ENCODE peak calls at places on chromosomes 13 and 19, in eight cellular contexts. One of them, this sample, is unnamed.

GRCh38 chr13:113468461-113469147 is 15.3 kb upstream of the ADPRHL1 start:
- DNase-seq in right lobe of liver: no peak
- DNase-seq in PC-9: no peak
- DNase-seq in psoas muscle: no peak
- DNase-seq in endodermal cell: no peak
- DNase-seq in esophagus squamous epithelium: no peak
- DNase-seq in PC-3: no peak
- DNase-seq in breast epithelium: no peak
- DNase-seq in this sample: no peak

GRCh38 chr19:6911523-6911922 is 24.1 kb downstream of the ADGRE1 start:
- DNase-seq in right lobe of liver: no peak
- DNase-seq in PC-9: no peak
- DNase-seq in psoas muscle: no peak
- DNase-seq in endodermal cell: no peak
- DNase-seq in esophagus squamous epithelium: no peak
- DNase-seq in PC-3: no peak
- DNase-seq in breast epithelium: no peak
- DNase-seq in this sample: no peak

GRCh38 chr13:49810825-49811526 is 18.5 kb upstream of the KPNA3 start:
- DNase-seq in right lobe of liver: no peak
- DNase-seq in PC-9: no peak
- DNase-seq in psoas muscle: no peak
- DNase-seq in endodermal cell: no peak
- DNase-seq in esophagus squamous epithelium: no peak
- DNase-seq in PC-3: peak; percentile 36
- DNase-seq in breast epithelium: no peak
- DNase-seq in this sample: no peak

GRCh38 chr19:38975214-38975860 is at the start of gene FBXO17:
- DNase-seq in right lobe of liver: peak; percentile 78
- DNase-seq in PC-9: peak; percentile 54
- DNase-seq in psoas muscle: peak; percentile 65
- DNase-seq in endodermal cell: peak; percentile 85
- DNase-seq in esophagus squamous epithelium: no peak
- DNase-seq in PC-3: no peak
- DNase-seq in breast epithelium: no peak
- DNase-seq in this sample: peak; percentile 43

GRCh38 chr19:39546599-39546998 is 6.6 kb upstream of the EID2 start:
- DNase-seq in right lobe of liver: no peak
- DNase-seq in PC-9: no peak
- DNase-seq in psoas muscle: no peak
- DNase-seq in endodermal cell: no peak
- DNase-seq in esophagus squamous epithelium: no peak
- DNase-seq in PC-3: peak; percentile 14
- DNase-seq in breast epithelium: no peak
- DNase-seq in this sample: no peak

GRCh38 chr19:48524221-48524620 is 12.6 kb upstream of the LMTK3 start:
- DNase-seq in right lobe of liver: no peak
- DNase-seq in PC-9: no peak
- DNase-seq in psoas muscle: no peak
- DNase-seq in endodermal cell: no peak
- DNase-seq in esophagus squamous epithelium: no peak
- DNase-seq in PC-3: no peak
- DNase-seq in breast epithelium: no peak
- DNase-seq in this sample: no peak

GRCh38 chr13:41597348-41598041 is 140.1 kb downstream of the RGCC start:
- DNase-seq in right lobe of liver: no peak
- DNase-seq in PC-9: no peak
- DNase-seq in psoas muscle: no peak
- DNase-seq in endodermal cell: no peak
- DNase-seq in esophagus squamous epithelium: no peak
- DNase-seq in PC-3: no peak
- DNase-seq in breast epithelium: no peak
- DNase-seq in this sample: no peak

GRCh38 chr19:56547535-56547934 is 8.8 kb downstream of the ZFP28 start:
- DNase-seq in right lobe of liver: no peak
- DNase-seq in PC-9: no peak
- DNase-seq in psoas muscle: no peak
- DNase-seq in endodermal cell: peak; percentile 65
- DNase-seq in esophagus squamous epithelium: no peak
- DNase-seq in PC-3: no peak
- DNase-seq in breast epithelium: no peak
- DNase-seq in this sample: no peak

GRCh38 chr13:47033216-47033615 is 136.4 kb upstream of the HTR2A start:
- DNase-seq in right lobe of liver: no peak
- DNase-seq in PC-9: no peak
- DNase-seq in psoas muscle: no peak
- DNase-seq in endodermal cell: peak; percentile 50
- DNase-seq in esophagus squamous epithelium: no peak
- DNase-seq in PC-3: peak; percentile 57
- DNase-seq in breast epithelium: no peak
- DNase-seq in this sample: no peak

GRCh38 chr13:99527346-99527745 is 26.1 kb downstream of the TM9SF2 start:
- DNase-seq in right lobe of liver: no peak
- DNase-seq in PC-9: no peak
- DNase-seq in psoas muscle: no peak
- DNase-seq in endodermal cell: no peak
- DNase-seq in esophagus squamous epithelium: no peak
- DNase-seq in PC-3: no peak
- DNase-seq in breast epithelium: no peak
- DNase-seq in this sample: no peak

GRCh38 chr13:44052843-44053607 is 173.3 kb downstream of the LACC1 start:
- DNase-seq in right lobe of liver: no peak
- DNase-seq in PC-9: no peak
- DNase-seq in psoas muscle: no peak
- DNase-seq in endodermal cell: peak; percentile 76
- DNase-seq in esophagus squamous epithelium: no peak
- DNase-seq in PC-3: no peak
- DNase-seq in breast epithelium: peak; percentile 20
- DNase-seq in this sample: no peak

GRCh38 chr13:63184693-63185092 is 1769.0 kb upstream of the PCDH20 start:
- DNase-seq in right lobe of liver: no peak
- DNase-seq in PC-9: peak; percentile 60
- DNase-seq in psoas muscle: no peak
- DNase-seq in endodermal cell: peak; percentile 88
- DNase-seq in esophagus squamous epithelium: no peak
- DNase-seq in PC-3: peak; percentile 68
- DNase-seq in breast epithelium: no peak
- DNase-seq in this sample: no peak

GRCh38 chr19:41705393-41706174 is 2.8 kb upstream of the CEACAM5 start:
- DNase-seq in right lobe of liver: peak; percentile 54
- DNase-seq in PC-9: peak; percentile 46
- DNase-seq in psoas muscle: no peak
- DNase-seq in endodermal cell: peak; percentile 91
- DNase-seq in esophagus squamous epithelium: no peak
- DNase-seq in PC-3: peak; percentile 56
- DNase-seq in breast epithelium: no peak
- DNase-seq in this sample: peak; percentile 60

GRCh38 chr13:99214691-99215090 is 14.0 kb downstream of the UBAC2 start:
- DNase-seq in right lobe of liver: no peak
- DNase-seq in PC-9: no peak
- DNase-seq in psoas muscle: no peak
- DNase-seq in endodermal cell: no peak
- DNase-seq in esophagus squamous epithelium: no peak
- DNase-seq in PC-3: no peak
- DNase-seq in breast epithelium: no peak
- DNase-seq in this sample: no peak

GRCh38 chr19:3707868-3708206 is 347 bp upstream of the TJP3 start:
- DNase-seq in right lobe of liver: no peak
- DNase-seq in PC-9: no peak
- DNase-seq in psoas muscle: no peak
- DNase-seq in endodermal cell: no peak
- DNase-seq in esophagus squamous epithelium: no peak
- DNase-seq in PC-3: no peak
- DNase-seq in breast epithelium: no peak
- DNase-seq in this sample: no peak

GRCh38 chr19:48646192-48646911 is 365 bp upstream of the CA11 start:
- DNase-seq in right lobe of liver: peak; percentile 85
- DNase-seq in PC-9: peak; percentile 90
- DNase-seq in psoas muscle: peak; percentile 93
- DNase-seq in endodermal cell: peak; percentile 98
- DNase-seq in esophagus squamous epithelium: no peak
- DNase-seq in PC-3: peak; percentile 81
- DNase-seq in breast epithelium: peak; percentile 84
- DNase-seq in this sample: peak; percentile 93

DNA sequence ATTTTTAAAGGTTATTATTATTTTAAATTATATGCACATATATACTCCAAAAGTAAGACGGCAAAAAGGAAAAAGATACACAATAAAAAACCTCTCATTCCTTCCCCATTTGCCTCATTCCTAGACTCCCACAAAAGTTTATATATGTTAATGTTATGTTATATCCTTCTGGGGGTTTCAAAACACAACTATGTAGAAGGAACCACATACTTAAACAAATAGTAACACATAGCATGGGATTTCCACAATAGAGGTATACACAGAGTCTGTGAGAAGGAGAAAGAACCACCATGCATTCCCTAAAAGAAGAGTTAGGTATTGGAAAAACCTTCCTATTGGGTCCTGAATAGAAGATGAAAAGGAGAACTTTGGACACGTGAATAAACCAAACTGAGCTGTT is 9.1 kb downstream of the PDS5B start:
- DNase-seq in right lobe of liver: no peak
- DNase-seq in PC-9: no peak
- DNase-seq in psoas muscle: no peak
- DNase-seq in endodermal cell: no peak
- DNase-seq in esophagus squamous epithelium: no peak
- DNase-seq in PC-3: no peak
- DNase-seq in breast epithelium: no peak
- DNase-seq in this sample: no peak
- TF ChIP-seq CTCF in right lobe of liver: no peak
- TF ChIP-seq CTCF in PC-9: no peak
- TF ChIP-seq CTCF in psoas muscle: no peak
- TF ChIP-seq CTCF in endodermal cell: no peak
- TF ChIP-seq CTCF in esophagus squamous epithelium: no peak
- TF ChIP-seq CTCF in PC-3: no peak
- TF ChIP-seq CTCF in breast epithelium: no peak
- TF ChIP-seq CTCF in this sample: no peak

GRCh38 chr13:33634526-33635111 is 183.3 kb upstream of the RFC3 start:
- DNase-seq in right lobe of liver: no peak
- DNase-seq in PC-9: no peak
- DNase-seq in psoas muscle: peak; percentile 45
- DNase-seq in endodermal cell: no peak
- DNase-seq in esophagus squamous epithelium: no peak
- DNase-seq in PC-3: no peak
- DNase-seq in breast epithelium: no peak
- DNase-seq in this sample: no peak

GRCh38 chr13:33636955-33637670 is 180.8 kb upstream of the RFC3 start:
- DNase-seq in right lobe of liver: no peak
- DNase-seq in PC-9: no peak
- DNase-seq in psoas muscle: no peak
- DNase-seq in endodermal cell: no peak
- DNase-seq in esophagus squamous epithelium: no peak
- DNase-seq in PC-3: peak; percentile 31
- DNase-seq in breast epithelium: no peak
- DNase-seq in this sample: no peak

GRCh38 chr13:33637978-33638743 is 179.8 kb upstream of the RFC3 start:
- DNase-seq in right lobe of liver: no peak
- DNase-seq in PC-9: no peak
- DNase-seq in psoas muscle: no peak
- DNase-seq in endodermal cell: no peak
- DNase-seq in esophagus squamous epithelium: no peak
- DNase-seq in PC-3: peak; percentile 53
- DNase-seq in breast epithelium: no peak
- DNase-seq in this sample: no peak

GRCh38 chr13:33629610-33630009 is 188.3 kb upstream of the RFC3 start:
- DNase-seq in right lobe of liver: no peak
- DNase-seq in PC-9: no peak
- DNase-seq in psoas muscle: no peak
- DNase-seq in endodermal cell: no peak
- DNase-seq in esophagus squamous epithelium: no peak
- DNase-seq in PC-3: no peak
- DNase-seq in breast epithelium: no peak
- DNase-seq in this sample: no peak

GRCh38 chr13:33633701-33634525 is 184.0 kb upstream of the RFC3 start:
- DNase-seq in right lobe of liver: no peak
- DNase-seq in PC-9: no peak
- DNase-seq in psoas muscle: no peak
- DNase-seq in endodermal cell: no peak
- DNase-seq in esophagus squamous epithelium: no peak
- DNase-seq in PC-3: peak; percentile 30
- DNase-seq in breast epithelium: no peak
- DNase-seq in this sample: no peak
- H3K4me1 ChIP-seq in right lobe of liver: no peaks in the 10 kb centered on the region
- H3K4me1 ChIP-seq in PC-9: no peaks in the 10 kb centered on the region
- H3K4me1 ChIP-seq in psoas muscle: peaks cover 5% of the 10 kb centered on the region
- H3K4me1 ChIP-seq in endodermal cell: peaks cover 6% of the 10 kb centered on the region
- H3K4me1 ChIP-seq in esophagus squamous epithelium: no peaks in the 10 kb centered on the region
- H3K4me1 ChIP-seq in PC-3: peaks cover 4% of the 10 kb centered on the region
- H3K4me1 ChIP-seq in breast epithelium: no peaks in the 10 kb centered on the region
- H3K4me1 ChIP-seq in this sample: no peaks in the 10 kb centered on the region

GRCh38 chr19:27770095-27770494 is 1442.9 kb downstream of the UQCRFS1 start:
- DNase-seq in right lobe of liver: no peak
- DNase-seq in PC-9: no peak
- DNase-seq in psoas muscle: no peak
- DNase-seq in endodermal cell: peak; percentile 36
- DNase-seq in esophagus squamous epithelium: no peak
- DNase-seq in PC-3: no peak
- DNase-seq in breast epithelium: no peak
- DNase-seq in this sample: no peak
- H3K27ac ChIP-seq in right lobe of liver: no peak overlapping the region
- H3K27ac ChIP-seq in PC-9: no peak overlapping the region
- H3K27ac ChIP-seq in psoas muscle: no peak overlapping the region
- H3K27ac ChIP-seq in endodermal cell: no peak overlapping the region
- H3K27ac ChIP-seq in esophagus squamous epithelium: no peak overlapping the region
- H3K27ac ChIP-seq in PC-3: no peak overlapping the region
- H3K27ac ChIP-seq in breast epithelium: no peak overlapping the region
- H3K27ac ChIP-seq in this sample: no peak overlapping the region

GRCh38 chr13:79900356-79900755 is 419.4 kb downstream of the NDFIP2 start:
- DNase-seq in right lobe of liver: no peak
- DNase-seq in PC-9: no peak
- DNase-seq in psoas muscle: no peak
- DNase-seq in endodermal cell: no peak
- DNase-seq in esophagus squamous epithelium: no peak
- DNase-seq in PC-3: no peak
- DNase-seq in breast epithelium: no peak
- DNase-seq in this sample: no peak

GRCh38 chr13:79898202-79898826 is 417.4 kb downstream of the NDFIP2 start:
- DNase-seq in right lobe of liver: no peak
- DNase-seq in PC-9: no peak
- DNase-seq in psoas muscle: no peak
- DNase-seq in endodermal cell: no peak
- DNase-seq in esophagus squamous epithelium: no peak
- DNase-seq in PC-3: no peak
- DNase-seq in breast epithelium: no peak
- DNase-seq in this sample: no peak

GRCh38 chr13:79904581-79904980 is 423.6 kb downstream of the NDFIP2 start:
- DNase-seq in right lobe of liver: no peak
- DNase-seq in PC-9: no peak
- DNase-seq in psoas muscle: no peak
- DNase-seq in endodermal cell: no peak
- DNase-seq in esophagus squamous epithelium: no peak
- DNase-seq in PC-3: no peak
- DNase-seq in breast epithelium: no peak
- DNase-seq in this sample: no peak

GRCh38 chr13:79898996-79899395 is 418.0 kb downstream of the NDFIP2 start:
- DNase-seq in right lobe of liver: no peak
- DNase-seq in PC-9: no peak
- DNase-seq in psoas muscle: no peak
- DNase-seq in endodermal cell: no peak
- DNase-seq in esophagus squamous epithelium: no peak
- DNase-seq in PC-3: no peak
- DNase-seq in breast epithelium: no peak
- DNase-seq in this sample: no peak

GRCh38 chr13:79901336-79901735 is 420.4 kb downstream of the NDFIP2 start:
- DNase-seq in right lobe of liver: no peak
- DNase-seq in PC-9: no peak
- DNase-seq in psoas muscle: no peak
- DNase-seq in endodermal cell: no peak
- DNase-seq in esophagus squamous epithelium: no peak
- DNase-seq in PC-3: no peak
- DNase-seq in breast epithelium: no peak
- DNase-seq in this sample: no peak
- TF ChIP-seq CTCF in right lobe of liver: no peak
- TF ChIP-seq CTCF in PC-9: no peak
- TF ChIP-seq CTCF in psoas muscle: no peak
- TF ChIP-seq CTCF in endodermal cell: peak; percentile 29
- TF ChIP-seq CTCF in esophagus squamous epithelium: no peak
- TF ChIP-seq CTCF in PC-3: no peak
- TF ChIP-seq CTCF in breast epithelium: no peak
- TF ChIP-seq CTCF in this sample: no peak